ENCODE peak calls at places on chromosomes 5 and 9, in ten cellular contexts. One of them, this sample, is unnamed.

GRCh38 chr5:155728146-155728856 is 598.7 kb upstream of the SGCD start:
- DNase-seq in caudate nucleus: peak
- DNase-seq in NCI-H510A treated with DMSO at 0.1 percent for 48 hours: peak
- DNase-seq in GM10248: no peak
- DNase-seq in GM19239: no peak
- DNase-seq in dorsolateral prefrontal cortex: peak
- DNase-seq in effector memory CD8-positive, alpha-beta T cell: peak
- DNase-seq in NCI-H1092: peak
- DNase-seq in heart left ventricle: peak
- DNase-seq in HS-5: no peak
- DNase-seq in this sample: peak

GRCh38 chr9:3874472-3875370 is 348.9 kb upstream of the RFX3 start:
- DNase-seq in dorsolateral prefrontal cortex: no peak
- DNase-seq in GM10248: no peak
- DNase-seq in NCI-H510A treated with DMSO at 0.1 percent for 48 hours: no peak
- DNase-seq in NCI-H1092: no peak
- DNase-seq in caudate nucleus: no peak
- DNase-seq in heart left ventricle: no peak
- DNase-seq in GM19239: no peak
- DNase-seq in HS-5: no peak
- DNase-seq in effector memory CD8-positive, alpha-beta T cell: no peak
- DNase-seq in this sample: no peak

GRCh38 chr5:10981927-10982326 is 220.9 kb upstream of the DAP start:
- DNase-seq in GM10248: no peak
- DNase-seq in dorsolateral prefrontal cortex: no peak
- DNase-seq in NCI-H1092: no peak
- DNase-seq in NCI-H510A treated with DMSO at 0.1 percent for 48 hours: no peak
- DNase-seq in effector memory CD8-positive, alpha-beta T cell: no peak
- DNase-seq in caudate nucleus: no peak
- DNase-seq in heart left ventricle: no peak
- DNase-seq in HS-5: no peak
- DNase-seq in GM19239: no peak
- DNase-seq in this sample: no peak

GRCh38 chr5:60497706-60498500 is 202.1 kb downstream of the DEPDC1B start:
- DNase-seq in heart left ventricle: no peak
- DNase-seq in HS-5: no peak
- DNase-seq in dorsolateral prefrontal cortex: no peak
- DNase-seq in caudate nucleus: no peak
- DNase-seq in NCI-H510A treated with DMSO at 0.1 percent for 48 hours: no peak
- DNase-seq in effector memory CD8-positive, alpha-beta T cell: no peak
- DNase-seq in GM19239: no peak
- DNase-seq in GM10248: no peak
- DNase-seq in NCI-H1092: no peak
- DNase-seq in this sample: no peak

GRCh38 chr5:107878676-107879075 is 207.9 kb upstream of the EFNA5 start:
- DNase-seq in HS-5: no peak
- DNase-seq in NCI-H1092: no peak
- DNase-seq in caudate nucleus: no peak
- DNase-seq in GM10248: no peak
- DNase-seq in dorsolateral prefrontal cortex: peak
- DNase-seq in heart left ventricle: no peak
- DNase-seq in GM19239: no peak
- DNase-seq in effector memory CD8-positive, alpha-beta T cell: no peak
- DNase-seq in NCI-H510A treated with DMSO at 0.1 percent for 48 hours: no peak
- DNase-seq in this sample: no peak

GRCh38 chr9:75096796-75097195 is 8.5 kb downstream of the OSTF1 start:
- DNase-seq in HS-5: no peak
- DNase-seq in NCI-H1092: no peak
- DNase-seq in effector memory CD8-positive, alpha-beta T cell: no peak
- DNase-seq in caudate nucleus: no peak
- DNase-seq in GM10248: no peak
- DNase-seq in dorsolateral prefrontal cortex: no peak
- DNase-seq in heart left ventricle: no peak
- DNase-seq in NCI-H510A treated with DMSO at 0.1 percent for 48 hours: no peak
- DNase-seq in GM19239: no peak
- DNase-seq in this sample: no peak

GRCh38 chr9:99192786-99193465 is 28.8 kb downstream of the ALG2 start:
- DNase-seq in NCI-H510A treated with DMSO at 0.1 percent for 48 hours: no peak
- DNase-seq in HS-5: no peak
- DNase-seq in NCI-H1092: no peak
- DNase-seq in effector memory CD8-positive, alpha-beta T cell: no peak
- DNase-seq in dorsolateral prefrontal cortex: no peak
- DNase-seq in caudate nucleus: no peak
- DNase-seq in GM19239: no peak
- DNase-seq in GM10248: no peak
- DNase-seq in heart left ventricle: no peak
- DNase-seq in this sample: no peak

GRCh38 chr5:178469011-178469974 is 120.9 kb downstream of the COL23A1 start:
- DNase-seq in NCI-H1092: no peak
- DNase-seq in caudate nucleus: no peak
- DNase-seq in heart left ventricle: no peak
- DNase-seq in NCI-H510A treated with DMSO at 0.1 percent for 48 hours: no peak
- DNase-seq in GM19239: no peak
- DNase-seq in effector memory CD8-positive, alpha-beta T cell: no peak
- DNase-seq in dorsolateral prefrontal cortex: no peak
- DNase-seq in HS-5: no peak
- DNase-seq in GM10248: no peak
- DNase-seq in this sample: no peak

GRCh38 chr9:89790542-89791109 is 185.8 kb downstream of the GADD45G start:
- DNase-seq in heart left ventricle: no peak
- DNase-seq in GM10248: no peak
- DNase-seq in NCI-H1092: no peak
- DNase-seq in caudate nucleus: no peak
- DNase-seq in dorsolateral prefrontal cortex: no peak
- DNase-seq in effector memory CD8-positive, alpha-beta T cell: no peak
- DNase-seq in HS-5: no peak
- DNase-seq in GM19239: no peak
- DNase-seq in NCI-H510A treated with DMSO at 0.1 percent for 48 hours: peak
- DNase-seq in this sample: no peak

GRCh38 chr9:69253057-69253456 is 72.0 kb upstream of the ENTREP1 start:
- DNase-seq in effector memory CD8-positive, alpha-beta T cell: no peak
- DNase-seq in heart left ventricle: no peak
- DNase-seq in HS-5: no peak
- DNase-seq in GM19239: no peak
- DNase-seq in GM10248: no peak
- DNase-seq in NCI-H510A treated with DMSO at 0.1 percent for 48 hours: no peak
- DNase-seq in caudate nucleus: no peak
- DNase-seq in dorsolateral prefrontal cortex: no peak
- DNase-seq in NCI-H1092: no peak
- DNase-seq in this sample: no peak

GRCh38 chr5:139639619-139640431 is 8.3 kb upstream of the CXXC5 start:
- DNase-seq in NCI-H1092: no peak
- DNase-seq in caudate nucleus: no peak
- DNase-seq in NCI-H510A treated with DMSO at 0.1 percent for 48 hours: no peak
- DNase-seq in heart left ventricle: peak
- DNase-seq in dorsolateral prefrontal cortex: peak
- DNase-seq in effector memory CD8-positive, alpha-beta T cell: no peak
- DNase-seq in HS-5: no peak
- DNase-seq in GM10248: no peak
- DNase-seq in GM19239: no peak
- DNase-seq in this sample: peak

GRCh38 chr5:108507631-108508030 is 125.7 kb upstream of the FBXL17 start:
- DNase-seq in heart left ventricle: no peak
- DNase-seq in caudate nucleus: no peak
- DNase-seq in GM10248: no peak
- DNase-seq in GM19239: no peak
- DNase-seq in NCI-H1092: no peak
- DNase-seq in effector memory CD8-positive, alpha-beta T cell: no peak
- DNase-seq in dorsolateral prefrontal cortex: no peak
- DNase-seq in HS-5: no peak
- DNase-seq in NCI-H510A treated with DMSO at 0.1 percent for 48 hours: no peak
- DNase-seq in this sample: no peak